ENCODE peak calls at places on chromosomes 1 and 21, in ten cellular contexts. M is AG09319, L is GM13976, G is HFFc6, S is BJ, N is AG04449, J is progenitor cell of endocrine pancreas, C is WTC11, K is pancreas, O is upper lobe of right lung. H is an unnamed sample.

GRCh38 chr1:47527653-47528272 is 89.9 kb downstream of the FOXD2 start:
- DNase-seq in M (no peak), L (no peak), G (peak), S (no peak), N (no peak), J (no peak), C (peak), K (no peak), O (no peak), H (no peak)

GRCh38 chr1:93061895-93062792 is 16.9 kb upstream of the MTF2 start:
- DNase-seq in M (no peak), L (peak), G (peak), S (no peak), N (no peak), J (no peak), C (peak), K (no peak), O (no peak), H (no peak)

GRCh38 chr1:10909697-10910489 is 102.6 kb upstream of the TARDBP start:
- DNase-seq in M (no peak), L (peak), G (no peak), S (no peak), N (no peak), J (no peak), C (peak), K (peak), O (peak), H (peak)

GRCh38 chr1:208209896-208210589 is 34.1 kb downstream of the PLXNA2 start:
- DNase-seq in M (no peak), L (no peak), G (no peak), S (no peak), N (no peak), J (no peak), C (no peak), K (no peak), O (no peak), H (no peak)

GRCh38 chr1:11526071-11526895 is 47.3 kb downstream of the DISP3 start:
- DNase-seq in M (no peak), L (no peak), G (no peak), S (no peak), N (no peak), J (no peak), C (peak), K (no peak), O (peak), H (no peak)

GRCh38 chr1:2556277-2557145 is at the start of gene TNFRSF14:
- DNase-seq in M (no peak), L (peak), G (peak), S (no peak), N (no peak), J (no peak), C (no peak), K (no peak), O (peak), H (peak)

GRCh38 chr1:25573591-25573930 is 30.2 kb downstream of the LDLRAP1 start:
- DNase-seq in M (no peak), L (no peak), G (no peak), S (no peak), N (no peak), J (no peak), C (no peak), K (no peak), O (no peak), H (no peak)

GRCh38 chr21:43208561-43209332 is 39.9 kb downstream of the CRYAA start:
- DNase-seq in M (no peak), L (no peak), G (no peak), S (no peak), N (no peak), J (peak), C (peak), K (no peak), O (peak), H (no peak)

GRCh38 chr1:34806396-34806795 is 13.6 kb downstream of the GJA4 start:
- DNase-seq in M (no peak), L (no peak), G (peak), S (no peak), N (peak), J (no peak), C (no peak), K (no peak), O (no peak), H (no peak)

GRCh38 chr1:63984257-63984626 is 210.4 kb downstream of the ROR1 start:
- DNase-seq in M (no peak), L (no peak), G (peak), S (no peak), N (no peak), J (no peak), C (no peak), K (no peak), O (no peak), H (no peak)

GRCh38 chr1:180586671-180587155 is 27.9 kb downstream of the OVAAL start:
- DNase-seq in M (no peak), L (no peak), G (peak), S (no peak), N (peak), J (no peak), C (no peak), K (peak), O (no peak), H (no peak)

DNA sequence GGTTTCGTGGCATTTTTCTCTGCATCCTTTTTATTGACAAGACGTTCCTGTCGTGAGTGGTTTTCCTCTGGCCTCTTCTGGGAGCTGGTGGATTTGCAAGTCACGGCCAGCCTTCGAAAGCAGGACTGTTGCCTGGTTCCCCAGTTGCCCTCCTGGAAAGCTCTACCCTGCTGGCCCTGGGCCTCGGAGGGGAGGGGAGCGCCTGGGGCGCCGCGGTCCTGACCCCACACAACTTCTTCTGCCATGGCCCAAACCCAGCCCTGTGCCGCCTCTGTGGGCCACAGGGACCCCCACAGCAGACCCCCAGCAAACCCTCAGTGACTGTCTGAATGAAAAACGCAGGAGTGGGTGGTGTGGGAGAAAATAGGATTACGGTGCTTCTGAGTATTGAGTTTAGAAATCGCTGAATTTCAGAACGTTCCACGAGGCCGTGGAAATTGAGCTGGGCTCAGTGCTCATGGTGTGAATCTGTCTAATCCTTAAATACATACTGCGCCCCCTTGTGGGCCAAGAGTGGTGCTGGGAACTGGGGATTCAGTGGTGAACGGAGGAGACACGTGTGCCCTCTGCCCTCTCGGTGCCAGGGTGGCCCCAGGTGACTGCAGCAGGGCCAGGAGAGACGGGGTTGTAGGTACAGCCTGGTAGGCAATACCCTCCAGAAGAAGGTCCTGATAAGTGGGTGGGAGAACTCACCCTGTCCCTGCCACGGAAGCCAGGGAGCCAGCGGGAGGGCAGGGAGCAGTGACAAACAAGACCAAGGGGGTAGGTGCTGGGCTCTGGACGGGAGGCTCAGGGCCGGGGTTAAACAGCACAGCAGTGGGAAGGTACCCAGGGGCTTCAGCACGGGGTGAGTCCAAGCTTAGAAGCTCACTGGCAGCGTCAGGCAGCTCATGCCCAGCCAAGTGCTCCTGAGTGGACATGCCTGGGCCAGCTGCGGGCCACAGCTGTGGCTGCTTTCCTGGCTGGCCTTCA is 101.2 kb upstream of the COL6A1 start:
- DNase-seq in M (no peak), L (peak), G (peak), S (no peak), N (no peak), J (peak), C (peak), K (no peak), O (peak), H (no peak)
- TF ChIP-seq CTCF in M (peak), L (peak), G (peak), S (peak), N (peak), J (peak), C (peak), K (peak), O (peak), H (no peak)

GRCh38 chr1:158116311-158116710 is 64.4 kb upstream of the CD1D start:
- DNase-seq in M (no peak), L (no peak), G (no peak), S (no peak), N (no peak), J (no peak), C (no peak), K (no peak), O (no peak), H (no peak)

GRCh38 chr1:158118713-158119402 is 61.8 kb upstream of the CD1D start:
- DNase-seq in M (no peak), L (no peak), G (no peak), S (no peak), N (no peak), J (no peak), C (no peak), K (no peak), O (no peak), H (no peak)

GRCh38 chr1:158116768-158117167 is 63.9 kb upstream of the CD1D start:
- DNase-seq in M (no peak), L (no peak), G (no peak), S (no peak), N (no peak), J (no peak), C (no peak), K (no peak), O (no peak), H (no peak)

GRCh38 chr1:158120254-158120653 is 60.4 kb upstream of the CD1D start:
- DNase-seq in M (no peak), L (no peak), G (no peak), S (no peak), N (no peak), J (no peak), C (no peak), K (no peak), O (no peak), H (no peak)

GRCh38 chr1:158117854-158118691 is 62.6 kb upstream of the CD1D start:
- DNase-seq in M (no peak), L (peak), G (peak), S (no peak), N (no peak), J (peak), C (peak), K (peak), O (no peak), H (peak)
- TF ChIP-seq CTCF in M (peak), L (no peak), G (peak), S (peak), N (peak), J (peak), C (no peak), K (peak), O (peak), H (no peak)

GRCh38 chr1:169697769-169698168 is 13.7 kb downstream of the SELL start:
- DNase-seq in M (no peak), L (no peak), G (no peak), S (no peak), N (no peak), J (no peak), C (no peak), K (no peak), O (no peak), H (no peak)

GRCh38 chr1:169701261-169701802 is 10.1 kb downstream of the SELL start:
- DNase-seq in M (no peak), L (no peak), G (no peak), S (no peak), N (no peak), J (no peak), C (no peak), K (no peak), O (no peak), H (no peak)

GRCh38 chr1:169698976-169699375 is 12.4 kb downstream of the SELL start:
- DNase-seq in M (no peak), L (no peak), G (no peak), S (no peak), N (no peak), J (no peak), C (no peak), K (no peak), O (no peak), H (no peak)

GRCh38 chr1:169696273-169697100 is 14.9 kb downstream of the SELL start:
- DNase-seq in M (no peak), L (no peak), G (no peak), S (no peak), N (no peak), J (no peak), C (no peak), K (no peak), O (no peak), H (no peak)

GRCh38 chr1:169699769-169700168 is 11.7 kb downstream of the SELL start:
- DNase-seq in M (no peak), L (no peak), G (no peak), S (no peak), N (no peak), J (no peak), C (no peak), K (no peak), O (no peak), H (no peak)
- TF ChIP-seq CTCF in M (no peak), L (no peak), G (no peak), S (no peak), N (no peak), J (no peak), C (no peak), K (no peak), O (no peak), H (no peak)

DNA sequence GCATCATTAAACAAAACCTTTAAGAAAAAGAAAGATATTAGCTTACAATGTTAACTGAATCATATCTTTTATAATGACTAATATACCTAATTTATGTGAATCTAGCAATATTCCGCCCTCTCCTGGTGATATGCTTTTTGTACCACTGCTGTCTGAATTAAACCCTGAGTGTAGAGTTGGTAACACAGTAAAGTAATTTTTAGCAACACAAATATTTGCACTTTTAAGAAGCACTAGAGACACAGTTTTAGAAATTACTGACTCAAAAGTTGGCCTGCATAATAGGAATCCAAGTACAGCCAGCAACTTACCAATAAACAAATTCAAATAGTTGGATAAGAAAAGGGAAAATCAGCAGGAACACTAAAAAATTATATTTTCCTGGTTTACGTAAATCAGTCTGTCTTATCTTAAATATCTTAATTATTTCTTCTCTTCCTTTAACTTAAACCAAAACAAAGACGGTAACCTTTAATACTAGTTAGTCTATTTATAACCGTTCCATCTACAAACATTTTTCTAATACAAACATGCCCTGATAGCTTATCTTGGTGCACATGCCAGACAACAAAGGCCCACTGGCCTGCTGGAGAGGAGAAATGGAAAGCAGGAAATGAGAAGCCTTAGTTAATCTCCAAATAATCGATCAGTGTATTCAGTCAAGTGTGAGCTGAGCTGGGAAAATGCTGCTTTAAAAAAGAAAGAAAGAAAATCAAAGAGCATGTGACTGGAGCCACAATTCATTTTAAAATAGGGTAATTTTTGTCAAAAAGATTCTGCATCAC is 246.0 kb downstream of the RERE start:
- DNase-seq in M (no peak), L (no peak), G (peak), S (no peak), N (no peak), J (peak), C (no peak), K (peak), O (no peak), H (no peak)
- TF ChIP-seq CTCF in M (peak), L (no peak), G (peak), S (peak), N (peak), J (peak), C (no peak), K (peak), O (peak), H (no peak)

DNA sequence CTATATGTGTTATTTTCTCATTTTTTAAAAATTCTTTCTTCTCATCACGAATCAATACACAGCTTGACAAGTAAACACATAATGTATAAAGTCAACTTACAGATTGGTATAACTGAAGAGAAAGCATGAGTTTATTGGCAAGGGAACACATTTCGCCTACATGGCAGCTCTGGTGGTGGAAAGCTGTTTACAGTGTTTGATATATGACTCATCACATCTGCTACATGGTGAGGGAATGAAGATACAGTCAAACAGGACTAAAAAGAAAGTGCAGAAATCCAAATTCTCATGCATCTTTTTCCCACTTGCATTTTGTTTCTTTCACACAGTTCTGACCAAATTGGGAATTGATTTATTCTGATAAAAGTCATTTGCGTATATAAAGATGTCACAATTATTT is 122.2 kb upstream of the ADGRL4 start:
- DNase-seq in M (peak), L (no peak), G (peak), S (peak), N (peak), J (no peak), C (no peak), K (no peak), O (no peak), H (no peak)
- TF ChIP-seq CTCF in M (no peak), L (no peak), G (no peak), S (no peak), N (no peak), J (no peak), C (no peak), K (no peak), O (no peak), H (no peak)

DNA sequence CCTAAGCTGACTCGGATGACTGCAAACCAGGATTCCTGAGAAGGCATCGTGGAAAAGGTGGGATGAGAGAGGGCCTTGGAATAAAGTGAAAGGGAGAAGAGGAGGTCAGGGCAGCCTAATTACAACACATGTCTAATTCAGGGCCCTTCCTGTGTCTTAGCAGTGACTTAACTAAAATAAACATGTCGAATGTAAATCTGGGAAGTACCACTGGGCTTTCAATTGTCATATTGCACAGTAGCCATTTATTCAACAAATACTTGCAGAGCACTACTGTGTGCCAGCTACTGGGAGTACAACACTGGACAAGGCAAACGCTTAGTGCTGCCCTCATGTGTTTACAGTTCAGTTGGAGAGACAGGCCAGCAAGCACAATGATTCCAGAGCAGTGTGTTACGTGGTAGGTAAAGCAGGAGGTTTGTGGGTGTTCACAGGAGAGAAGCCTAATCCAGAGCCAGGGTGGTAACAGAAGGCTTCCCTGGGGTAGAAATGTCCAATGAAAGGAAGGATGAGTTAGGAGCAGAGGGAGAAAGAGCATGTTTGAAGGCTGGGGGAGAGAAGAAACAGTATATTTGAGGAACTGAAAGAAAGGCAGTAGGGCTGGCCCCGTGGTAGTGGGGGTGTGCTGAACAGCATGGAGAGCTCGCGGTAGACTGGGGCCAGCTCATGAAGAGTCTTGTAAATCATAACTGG is 38.0 kb upstream of the RASAL2 start:
- DNase-seq in M (no peak), L (peak), G (no peak), S (no peak), N (no peak), J (no peak), C (no peak), K (no peak), O (peak), H (no peak)
- TF ChIP-seq CTCF in M (no peak), L (peak), G (peak), S (no peak), N (no peak), J (no peak), C (no peak), K (no peak), O (no peak), H (no peak)

GRCh38 chr1:38733761-38734160 is 125.8 kb downstream of the RRAGC start:
- DNase-seq in M (no peak), L (no peak), G (no peak), S (no peak), N (no peak), J (no peak), C (no peak), K (no peak), O (no peak), H (no peak)
- TF ChIP-seq CTCF in M (no peak), L (no peak), G (no peak), S (no peak), N (no peak), J (no peak), C (no peak), K (no peak), O (no peak), H (no peak)

GRCh38 chr1:43285269-43285986 is at the start of gene C1orf210:
- DNase-seq in M (no peak), L (no peak), G (no peak), S (no peak), N (no peak), J (peak), C (peak), K (peak), O (peak), H (no peak)
- TF ChIP-seq CTCF in M (no peak), L (no peak), G (no peak), S (peak), N (no peak), J (peak), C (peak), K (peak), O (peak), H (no peak)

GRCh38 chr1:107141491-107142369 is 891 bp downstream of the NTNG1 start:
- DNase-seq in M (peak), L (peak), G (peak), S (peak), N (no peak), J (peak), C (peak), K (peak), O (peak), H (peak)
- TF ChIP-seq CTCF in M (peak), L (peak), G (peak), S (peak), N (peak), J (peak), C (peak), K (peak), O (peak), H (peak)

H was measured in activated B cell treated with CpG ODN at 0.5 μM for 24 hours.